ENCODE peak calls at places on chromosomes 4 and X, in six cellular contexts. I is amniotic stem cell, R is H9, F is BJ, Z is AG10803, A is T follicular helper cell. E is an unnamed sample.

GRCh38 chr4:8777320-8778196 is 94.1 kb downstream of the HMX1 start:
- DNase-seq in I (no peak), R (no peak), F (no peak), Z (no peak), A (no peak), E (no peak)

GRCh38 chrX:124395145-124395858 is 48.9 kb downstream of the SH2D1A start:
- DNase-seq in I (no peak), R (no peak), F (no peak), Z (no peak), A (no peak), E (no peak)

GRCh38 chrX:150712619-150713018 is 19.4 kb downstream of the MTMR1 start:
- DNase-seq in I (no peak), R (no peak), F (no peak), Z (no peak), A (no peak), E (no peak)

GRCh38 chr4:95095352-95095974 is 337.7 kb downstream of the BMPR1B start:
- DNase-seq in I (peak; percentile 60), R (no peak), F (no peak), Z (peak; percentile 66), A (no peak), E (no peak)

GRCh38 chr4:7515390-7515902 is 80.7 kb upstream of the PSAPL1 start:
- DNase-seq in I (no peak), R (no peak), F (no peak), Z (peak; percentile 46), A (no peak), E (no peak)

GRCh38 chr4:105613326-105613725 is 60.9 kb downstream of the ARHGEF38 start:
- DNase-seq in I (no peak), R (no peak), F (no peak), Z (no peak), A (no peak), E (no peak)

GRCh38 chr4:147425019-147425418 is 55.9 kb upstream of the EDNRA start:
- DNase-seq in I (no peak), R (no peak), F (no peak), Z (peak; percentile 8), A (no peak), E (no peak)

GRCh38 chr4:100391913-100392312 is 125.9 kb downstream of the EMCN start:
- DNase-seq in I (no peak), R (no peak), F (no peak), Z (peak; percentile 68), A (no peak), E (no peak)

GRCh38 chr4:24188459-24188858 is 298.6 kb upstream of the PPARGC1A start:
- DNase-seq in I (no peak), R (no peak), F (no peak), Z (no peak), A (no peak), E (no peak)

GRCh38 chr4:139833131-139833930 is 167.7 kb downstream of the MGST2 start:
- DNase-seq in I (no peak), R (peak; percentile 58), F (no peak), Z (no peak), A (no peak), E (no peak)

GRCh38 chr4:8790749-8791148 is 80.9 kb downstream of the HMX1 start:
- DNase-seq in I (no peak), R (no peak), F (no peak), Z (no peak), A (no peak), E (no peak)

GRCh38 chr4:102578270-102578669 is 77.1 kb downstream of the NFKB1 start:
- DNase-seq in I (no peak), R (no peak), F (no peak), Z (no peak), A (no peak), E (no peak)

GRCh38 chrX:40097101-40097491 is 662 bp downstream of the BCOR start:
- DNase-seq in I (no peak), R (no peak), F (no peak), Z (no peak), A (no peak), E (no peak)

GRCh38 chr4:43757147-43757546 is 691.5 kb downstream of the KCTD8 start:
- DNase-seq in I (no peak), R (peak; percentile 34), F (no peak), Z (no peak), A (no peak), E (no peak)

GRCh38 chrX:153903991-153904957 is at the start of gene AVPR2:
- DNase-seq in I (no peak), R (peak; percentile 44), F (no peak), Z (no peak), A (no peak), E (no peak)

GRCh38 chr4:147059064-147059731 is 113.5 kb upstream of the TTC29 start:
- DNase-seq in I (no peak), R (no peak), F (no peak), Z (no peak), A (no peak), E (no peak)

GRCh38 chr4:115042496-115042895 is 70.9 kb downstream of the NDST4 start:
- DNase-seq in I (no peak), R (no peak), F (no peak), Z (no peak), A (no peak), E (no peak)

E was measured in AG04450.